ENCODE peak calls at places on chromosome 5, in eight cellular contexts. F, P, A, Y, R, G, W and N are unnamed samples.

GRCh38 chr5:152649609-152650008 is 244.5 kb upstream of the NMUR2 start:
- DNase-seq in G (no peak), F (no peak), Y (no peak), R (no peak), W (no peak), A (no peak), P (no peak), N (no peak)

GRCh38 chr5:68709229-68709628 is 384.6 kb upstream of the SLC30A5 start:
- DNase-seq in A (no peak), R (no peak), Y (no peak), P (no peak), G (no peak), F (no peak), W (no peak), N (no peak)

GRCh38 chr5:93582677-93583524 is at the start of gene NR2F1:
- DNase-seq in Y (peak; percentile 96), F (peak; percentile 74), R (no peak), P (peak; percentile 93), G (no peak), W (peak; percentile 88), A (peak; percentile 35), N (peak; percentile 98)

GRCh38 chr5:2898661-2899060 is 147.2 kb upstream of the IRX2 start:
- DNase-seq in F (no peak), G (no peak), Y (no peak), W (no peak), P (no peak), A (no peak), R (no peak), N (no peak)

GRCh38 chr5:141422742-141423291 is 2.0 kb downstream of the PCDHGA11 start:
- DNase-seq in G (no peak), A (no peak), W (no peak), Y (no peak), R (no peak), P (no peak), F (no peak), N (no peak)

GRCh38 chr5:132971483-132972435 is 8.3 kb upstream of the AFF4 start:
- DNase-seq in G (no peak), R (no peak), P (no peak), W (no peak), A (no peak), F (no peak), Y (no peak), N (no peak)

GRCh38 chr5:178388381-178389030 is 155.9 kb upstream of the PHYKPL start:
- DNase-seq in Y (no peak), R (no peak), W (no peak), A (no peak), G (no peak), P (no peak), F (no peak), N (no peak)

GRCh38 chr5:133756756-133757155 is 144.4 kb upstream of the FSTL4 start:
- DNase-seq in P (no peak), Y (no peak), G (no peak), R (no peak), W (no peak), A (no peak), F (no peak), N (no peak)

GRCh38 chr5:160460377-160461049 is 38.9 kb downstream of the PTTG1 start:
- DNase-seq in A (no peak), W (no peak), Y (no peak), P (no peak), G (no peak), F (no peak), R (no peak), N (no peak)

GRCh38 chr5:126003309-126003708 is 419.9 kb upstream of the GRAMD2B start:
- DNase-seq in Y (peak; percentile 6), R (no peak), F (peak; percentile 31), A (peak; percentile 5), P (no peak), W (no peak), G (no peak), N (no peak)

GRCh38 chr5:40572359-40572758 is 107.4 kb upstream of the PTGER4 start:
- DNase-seq in P (no peak), A (no peak), Y (no peak), R (no peak), G (no peak), F (no peak), W (no peak), N (no peak)